ENCODE peak calls at places on chromosomes 4 and X, in four cellular contexts. E is coronary artery; D is smooth muscle cell of the brain vasculature; J is stimulated activated naive CD8-positive, alpha-beta T cell treated with anti-CD3 and anti-CD28 coated beads, Interleukin-15, Interleukin-2, amounts not matched to agents 100 U/mL and 50 U/mL, for 24 hours. O is an unnamed sample.

GRCh38 chr4:103144926-103145325 is 45.3 kb upstream of the BDH2 start:
- DNase-seq in D (no peak), J (no peak), E (no peak), O (no peak)

GRCh38 chr4:115165503-115165902 is 52.1 kb upstream of the NDST4 start:
- DNase-seq in J (no peak), D (no peak), E (no peak), O (no peak)

GRCh38 chr4:73019462-73020047 is 50.0 kb downstream of the COX18 start:
- DNase-seq in D (peak), J (no peak), E (no peak), O (no peak)

GRCh38 chrX:44947995-44948394 is 75.0 kb downstream of the KDM6A start:
- DNase-seq in J (no peak), D (no peak), E (no peak), O (no peak)

GRCh38 chr4:4320951-4321714 is 31.1 kb downstream of the ZBTB49 start:
- DNase-seq in J (no peak), D (no peak), E (no peak), O (no peak)

GRCh38 chr4:2891294-2891693 is 47.6 kb downstream of the ADD1 start:
- DNase-seq in D (no peak), J (no peak), E (no peak), O (no peak)

GRCh38 chrX:121011254-121011653 is 25.7 kb upstream of the CT47A1 start:
- DNase-seq in D (no peak), J (no peak), E (no peak), O (no peak)

GRCh38 chrX:7690842-7691241 is 152.1 kb upstream of the VCX start:
- DNase-seq in D (no peak), E (no peak), J (no peak), O (no peak)

GRCh38 chr4:100189820-100190642 is at the start of gene DDIT4L:
- DNase-seq in J (peak), E (peak), D (no peak), O (no peak)

GRCh38 chr4:113509851-113510250 is 251.7 kb downstream of the CAMK2D start:
- DNase-seq in D (no peak), J (no peak), E (no peak), O (no peak)

O was measured in HFF-Myc.